ENCODE peak calls at places on chromosomes 16 and 17, in nine cellular contexts. P is AG04450; U is K562; C is stomach; X is GM12864; Z is esophagus squamous epithelium; Y is CD8-positive, alpha-beta T cell; O is lower lobe of right lung; V is fibroblast of lung. G is an unnamed sample.

GRCh38 chr16:24819462-24820040 is 26.2 kb upstream of the SLC5A11 start:
- DNase-seq in Y (no peak), Z (no peak), P (no peak), X (no peak), C (no peak), U (no peak), V (peak), O (no peak), G (peak)

GRCh38 chr17:79624658-79625478 is 14.0 kb upstream of the RBFOX3 start:
- DNase-seq in U (no peak), C (no peak), Z (no peak), P (no peak), O (peak), X (no peak), V (no peak), Y (no peak), G (no peak)

GRCh38 chr17:41464682-41465081 is 2.5 kb downstream of the KRT32 start:
- DNase-seq in Y (no peak), X (no peak), P (peak), V (peak), U (no peak), O (peak), C (peak), Z (no peak), G (peak)

GRCh38 chr16:89584768-89585549 is 9.4 kb downstream of the CPNE7 start:
- DNase-seq in X (no peak), U (no peak), C (peak), Y (no peak), P (no peak), V (no peak), O (no peak), Z (no peak), G (no peak)

GRCh38 chr16:30874821-30875717 is 18.8 kb downstream of the BCL7C start:
- DNase-seq in O (peak), P (peak), Y (peak), X (peak), V (peak), C (peak), U (peak), Z (peak), G (peak)

GRCh38 chr16:88569614-88569984 is 604 bp upstream of the ZC3H18 start:
- DNase-seq in Z (no peak), P (no peak), Y (no peak), C (no peak), X (no peak), O (peak), V (no peak), U (peak), G (no peak)

GRCh38 chr16:83994087-83994486 is 26.0 kb downstream of the NECAB2 start:
- DNase-seq in C (no peak), U (no peak), P (peak), V (peak), Z (no peak), O (peak), X (no peak), Y (no peak), G (peak)

GRCh38 chr16:20918486-20919239 is 18.1 kb downstream of the LYRM1 start:
- DNase-seq in V (peak), O (peak), P (no peak), U (peak), C (no peak), Y (no peak), Z (no peak), X (no peak), G (peak)

GRCh38 chr17:74213897-74214386 is 571 bp downstream of the TTYH2 start:
- DNase-seq in V (no peak), Y (no peak), O (no peak), P (no peak), X (no peak), U (no peak), Z (no peak), C (no peak), G (no peak)

GRCh38 chr16:78428193-78428592 is 328.7 kb downstream of the WWOX start:
- DNase-seq in Z (no peak), Y (no peak), V (no peak), C (no peak), P (no peak), X (no peak), U (peak), O (no peak), G (no peak)

GRCh38 chr16:74995986-74996385 is 2.8 kb upstream of the ZNRF1 start:
- DNase-seq in V (no peak), Y (no peak), P (no peak), O (no peak), Z (no peak), X (no peak), C (no peak), U (no peak), G (no peak)

GRCh38 chr17:74085434-74085833 is 118.0 kb upstream of the RPL38 start:
- DNase-seq in U (peak), P (no peak), V (no peak), C (no peak), Z (no peak), O (no peak), Y (no peak), X (no peak), G (no peak)

GRCh38 chr17:34981538-34982241 is 1.4 kb downstream of the LIG3 start:
- DNase-seq in C (no peak), P (no peak), V (peak), Y (no peak), O (no peak), Z (no peak), U (peak), X (no peak), G (peak)

GRCh38 chr17:72972263-72972951 is 120.1 kb downstream of the SLC39A11 start:
- DNase-seq in U (no peak), Z (no peak), Y (no peak), O (no peak), X (no peak), V (no peak), P (no peak), C (no peak), G (no peak)

GRCh38 chr17:49387374-49388289 is 25.6 kb upstream of the ZNF652 start:
- DNase-seq in C (no peak), U (peak), Z (no peak), V (no peak), X (no peak), P (no peak), O (no peak), Y (no peak), G (no peak)

GRCh38 chr16:5504028-5504758 is 406.6 kb upstream of the EEF2KMT start:
- DNase-seq in P (no peak), U (no peak), X (no peak), V (no peak), Y (no peak), Z (no peak), O (no peak), C (peak), G (no peak)

GRCh38 chr17:72952641-72953313 is 139.7 kb downstream of the SLC39A11 start:
- DNase-seq in V (no peak), Y (no peak), X (no peak), O (no peak), U (no peak), C (no peak), P (no peak), Z (no peak), G (no peak)

GRCh38 chr16:5451641-5452040 is 354.0 kb upstream of the EEF2KMT start:
- DNase-seq in C (no peak), Z (no peak), X (no peak), U (no peak), V (no peak), O (no peak), Y (no peak), P (no peak), G (no peak)

GRCh38 chr17:13761221-13761620 is 159.5 kb upstream of the HS3ST3A1 start:
- DNase-seq in V (peak), Z (no peak), X (no peak), P (no peak), Y (no peak), O (no peak), C (no peak), U (no peak), G (no peak)

GRCh38 chr16:13920510-13920818 is 510 bp downstream of the ERCC4 start:
- DNase-seq in Y (no peak), U (peak), P (no peak), Z (no peak), O (no peak), V (no peak), C (no peak), X (no peak), G (no peak)

GRCh38 chr17:63698381-63698885 is 1.5 kb downstream of the LIMD2 start:
- DNase-seq in X (no peak), U (no peak), Y (no peak), V (no peak), Z (no peak), P (no peak), O (no peak), C (peak), G (no peak)

GRCh38 chr17:47830396-47830907 is 889 bp downstream of the MRPL10 start:
- DNase-seq in Z (no peak), V (no peak), O (no peak), P (no peak), C (no peak), X (no peak), U (no peak), Y (no peak), G (no peak)

GRCh38 chr16:63998-64913 is 8.2 kb downstream of the RHBDF1 start:
- DNase-seq in O (no peak), Z (no peak), X (no peak), C (peak), P (no peak), U (no peak), Y (no peak), V (no peak), G (no peak)

GRCh38 chr16:84027607-84028006 is 15.0 kb downstream of the SLC38A8 start:
- DNase-seq in Z (no peak), X (no peak), V (no peak), U (no peak), C (no peak), O (no peak), P (no peak), Y (no peak), G (no peak)

GRCh38 chr17:8818047-8818446 is 18.9 kb upstream of the MFSD6L start:
- DNase-seq in O (no peak), Y (no peak), P (no peak), U (no peak), Z (no peak), X (no peak), V (no peak), C (no peak), G (no peak)
- TF ChIP-seq CTCF in O (no peak), Y (no peak), P (no peak), U (no peak), Z (no peak), X (no peak), V (no peak), C (no peak), G (no peak)

DNA sequence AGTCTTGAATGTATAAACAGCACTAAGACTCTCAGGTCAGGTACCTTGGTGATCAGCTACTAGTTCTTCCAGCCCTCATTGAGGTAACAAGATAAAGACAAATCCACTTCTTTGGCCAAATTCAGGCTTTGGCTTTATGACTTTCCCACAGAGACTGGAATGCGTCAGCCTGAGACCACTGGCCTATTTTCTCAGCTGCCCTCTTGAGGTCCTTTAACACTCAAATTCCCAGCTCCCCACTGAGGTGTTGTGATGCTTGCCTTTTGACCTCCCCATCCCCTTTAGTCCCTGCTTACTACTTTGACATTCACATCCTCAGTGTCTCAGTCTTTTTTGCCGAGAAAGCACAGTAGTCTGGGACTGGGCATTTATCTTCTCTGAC is 10.6 kb downstream of the TNFAIP1 start:
- DNase-seq in V (no peak), U (no peak), X (no peak), C (no peak), O (no peak), Z (no peak), Y (no peak), P (no peak), G (no peak)
- H3K4me3 ChIP-seq in V (no peak), U (no peak), X (no peak), C (no peak), O (no peak), Z (no peak), Y (no peak), P (no peak), G (no peak)

DNA sequence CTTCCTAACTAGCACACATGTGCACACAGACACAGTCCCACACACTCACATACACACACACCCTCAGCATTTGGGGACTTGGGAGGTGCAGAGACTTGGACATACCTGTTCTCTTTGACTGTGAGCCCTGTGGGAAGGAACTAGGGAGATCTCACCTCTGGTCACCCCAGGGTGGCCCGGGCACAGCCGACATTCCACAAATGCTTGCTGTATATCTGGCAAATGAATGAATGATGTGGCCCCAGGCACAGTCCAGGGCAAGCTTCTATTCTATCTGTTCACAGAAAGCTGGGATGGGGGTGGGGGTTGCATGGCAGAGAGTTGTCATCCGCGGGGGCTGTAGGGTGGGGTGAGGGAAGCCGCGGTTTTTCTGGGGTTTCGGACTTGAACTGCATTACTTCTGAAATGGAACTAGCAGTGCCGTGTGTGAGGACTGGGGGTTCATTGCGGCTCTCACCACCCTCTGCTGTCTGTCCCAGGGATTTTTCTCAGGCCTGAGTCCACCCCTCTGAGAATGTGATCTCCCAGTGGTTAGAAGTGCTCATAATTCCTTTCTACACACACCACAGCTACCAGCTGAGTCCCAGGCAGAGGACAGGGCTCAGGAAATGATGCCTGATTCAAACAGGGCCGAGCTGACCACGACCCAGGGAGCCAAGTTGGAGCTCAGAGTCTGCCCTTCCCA is 3.3 kb upstream of the RIPOR1 start:
- DNase-seq in O (no peak), Y (no peak), C (no peak), Z (no peak), P (no peak), V (no peak), U (no peak), X (no peak), G (peak)
- TF ChIP-seq CTCF in O (no peak), Y (no peak), C (no peak), Z (no peak), P (peak), V (peak), U (peak), X (no peak), G (peak)

DNA sequence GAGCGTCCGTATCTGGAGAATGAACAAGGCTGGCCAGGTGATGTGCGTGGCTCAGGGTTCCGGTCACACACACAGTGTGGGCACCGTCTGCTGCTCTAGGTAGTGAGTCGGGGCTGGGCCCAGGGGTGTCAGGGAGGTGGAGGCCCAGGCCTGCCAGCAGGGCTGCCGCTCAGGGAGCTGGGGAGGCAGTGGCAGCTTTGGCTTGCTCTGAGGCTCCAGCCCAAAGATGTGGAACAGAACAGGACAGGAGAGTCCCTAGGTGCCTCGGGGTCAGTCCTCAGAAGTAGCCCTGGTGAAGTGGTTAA is 4.3 kb downstream of the TBL3 start:
- DNase-seq in P (no peak), Z (no peak), V (no peak), C (no peak), X (no peak), U (no peak), Y (no peak), O (no peak), G (no peak)
- H3K4me3 ChIP-seq in P (no peak), Z (no peak), V (no peak), C (no peak), X (no peak), U (no peak), Y (no peak), O (no peak), G (no peak)